ENCODE peak calls at places on chromosome 20, in five cellular contexts. P is mesendoderm, F is IMR-90, W is fibroblast of lung, G is K562. B is an unnamed sample.

GRCh38 chr20:46539113-46539512 is 11.3 kb downstream of the OCSTAMP start:
- DNase-seq in P (peak; percentile 44), F (no peak), W (no peak), G (no peak), B (no peak)

GRCh38 chr20:12748359-12748994 is 260.3 kb upstream of the SPTLC3 start:
- DNase-seq in P (peak; percentile 28), F (no peak), W (no peak), G (no peak), B (no peak)

GRCh38 chr20:53080969-53081871 is 109.1 kb downstream of the TSHZ2 start:
- DNase-seq in P (peak; percentile 8), F (peak; percentile 27), W (peak; percentile 69), G (no peak), B (peak; percentile 32)

GRCh38 chr20:37524859-37525708 is 2.6 kb downstream of the BLCAP start:
- DNase-seq in P (no peak), F (peak; percentile 21), W (no peak), G (no peak), B (no peak)

GRCh38 chr20:40816039-40816352 is 127.0 kb upstream of the MAFB start:
- DNase-seq in P (no peak), F (no peak), W (no peak), G (no peak), B (no peak)

GRCh38 chr20:8389381-8390368 is 257.6 kb downstream of the PLCB1 start:
- DNase-seq in P (peak; percentile 25), F (peak; percentile 59), W (peak; percentile 81), G (peak; percentile 3), B (no peak)

GRCh38 chr20:37315293-37316110 is 26.0 kb downstream of the MANBAL start:
- DNase-seq in P (peak; percentile 67), F (peak; percentile 92), W (peak; percentile 92), G (no peak), B (no peak)

GRCh38 chr20:61929971-61930666 is 135.6 kb downstream of the TAF4 start:
- DNase-seq in P (peak; percentile 19), F (no peak), W (no peak), G (no peak), B (no peak)

GRCh38 chr20:57983082-57983481 is 245.4 kb downstream of the ANKRD60 start:
- DNase-seq in P (no peak), F (no peak), W (no peak), G (no peak), B (no peak)

GRCh38 chr20:14481863-14482262 is 144.5 kb upstream of the FLRT3 start:
- DNase-seq in P (no peak), F (peak; percentile 92), W (peak; percentile 86), G (no peak), B (no peak)

GRCh38 chr20:53917145-53918009 is 153.0 kb downstream of the BCAS1 start:
- DNase-seq in P (peak; percentile 69), F (no peak), W (peak; percentile 42), G (peak; percentile 71), B (peak; percentile 69)

GRCh38 chr20:38649275-38649891 is 47.8 kb downstream of the ARHGAP40 start:
- DNase-seq in P (no peak), F (no peak), W (peak; percentile 23), G (peak; percentile 61), B (no peak)

GRCh38 chr20:35319206-35320197 is 27.3 kb upstream of the FAM83C start:
- DNase-seq in P (peak; percentile 19), F (peak; percentile 89), W (peak; percentile 82), G (no peak), B (no peak)

GRCh38 chr20:1154734-1155133 is 30.0 kb downstream of the TMEM74B start:
- DNase-seq in P (no peak), F (no peak), W (no peak), G (no peak), B (no peak)

GRCh38 chr20:19491241-19491640 is 266.8 kb upstream of the RIN2 start:
- DNase-seq in P (no peak), F (no peak), W (no peak), G (no peak), B (no peak)

GRCh38 chr20:20366896-20367680 is 816 bp upstream of the INSM1 start:
- DNase-seq in P (peak; percentile 39), F (no peak), W (no peak), G (no peak), B (no peak)

GRCh38 chr20:1494436-1494835 is 3.2 kb upstream of the SIRPB2 start:
- DNase-seq in P (no peak), F (no peak), W (no peak), G (no peak), B (no peak)

GRCh38 chr20:875115-875514 is 41.0 kb downstream of the ANGPT4 start:
- DNase-seq in P (no peak), F (no peak), W (no peak), G (no peak), B (no peak)

GRCh38 chr20:43800186-43800585 is 73.4 kb upstream of the GTSF1L start:
- DNase-seq in P (no peak), F (no peak), W (no peak), G (no peak), B (no peak)

GRCh38 chr20:20318318-20319161 is 49.4 kb upstream of the INSM1 start:
- DNase-seq in P (no peak), F (no peak), W (no peak), G (no peak), B (no peak)

GRCh38 chr20:21767739-21768223 is 62.3 kb downstream of the PAX1 start:
- DNase-seq in P (peak; percentile 89), F (no peak), W (no peak), G (peak; percentile 30), B (no peak)

GRCh38 chr20:1685304-1686052 is 27.9 kb upstream of the SIRPG start:
- DNase-seq in P (no peak), F (no peak), W (no peak), G (no peak), B (no peak)

GRCh38 chr20:11117808-11118528 is 444.2 kb upstream of the JAG1 start:
- DNase-seq in P (peak; percentile 14), F (peak; percentile 93), W (peak; percentile 61), G (no peak), B (no peak)

GRCh38 chr20:57429579-57430202 is 38.5 kb downstream of the RBM38 start:
- DNase-seq in P (no peak), F (peak; percentile 63), W (no peak), G (no peak), B (no peak)

GRCh38 chr20:33868042-33868441 is 56.9 kb downstream of the CHMP4B start:
- DNase-seq in P (no peak), F (no peak), W (no peak), G (no peak), B (no peak)

GRCh38 chr20:41587956-41588355 is 30.2 kb downstream of the CHD6 start:
- DNase-seq in P (no peak), F (peak; percentile 69), W (peak; percentile 62), G (no peak), B (no peak)

GRCh38 chr20:49147269-49147668 is 40.9 kb downstream of the STAU1 start:
- DNase-seq in P (no peak), F (no peak), W (no peak), G (no peak), B (no peak)
- H3K36me3 ChIP-seq in P (peaks cover 2% of the 10 kb centered on the region), F (peaks cover 33% of the 10 kb centered on the region), W (peaks cover 4% of the 10 kb centered on the region), G (peaks cover 88% of the 10 kb centered on the region), B (peaks cover 15% of the 10 kb centered on the region)

GRCh38 chr20:24995741-24996448 is 3.3 kb upstream of the APMAP start:
- DNase-seq in P (no peak), F (no peak), W (no peak), G (no peak), B (peak; percentile 16)

GRCh38 chr20:24998631-24999445 is 6.3 kb upstream of the APMAP start:
- DNase-seq in P (no peak), F (peak; percentile 4), W (no peak), G (no peak), B (peak; percentile 14)

GRCh38 chr20:24998121-24998520 is 5.6 kb upstream of the APMAP start:
- DNase-seq in P (no peak), F (no peak), W (no peak), G (no peak), B (no peak)

GRCh38 chr20:24994470-24995368 is 2.2 kb upstream of the APMAP start:
- DNase-seq in P (peak; percentile 80), F (peak; percentile 63), W (peak; percentile 78), G (peak; percentile 77), B (peak; percentile 88)

GRCh38 chr20:24996449-24997195 is 4.1 kb upstream of the APMAP start:
- DNase-seq in P (no peak), F (no peak), W (no peak), G (no peak), B (peak; percentile 11)
- H3K27ac ChIP-seq in P (no peak overlapping the region), F (no peak overlapping the region), W (no peak overlapping the region), G (no peak overlapping the region), B (no peak overlapping the region)

GRCh38 chr20:63651942-63652191 is 1.4 kb downstream of the STMN3 start:
- DNase-seq in P (no peak), F (no peak), W (no peak), G (peak; percentile 29), B (no peak)

GRCh38 chr20:63655249-63655648 is 2.0 kb upstream of the STMN3 start:
- DNase-seq in P (no peak), F (no peak), W (no peak), G (no peak), B (no peak)

GRCh38 chr20:63653041-63653973 is at the start of gene STMN3:
- DNase-seq in P (peak; percentile 97), F (peak; percentile 88), W (peak; percentile 95), G (peak; percentile 87), B (peak; percentile 80)

GRCh38 chr20:63652192-63652980 is 838 bp downstream of the STMN3 start:
- DNase-seq in P (peak; percentile 51), F (no peak), W (no peak), G (peak; percentile 62), B (no peak)

DNA sequence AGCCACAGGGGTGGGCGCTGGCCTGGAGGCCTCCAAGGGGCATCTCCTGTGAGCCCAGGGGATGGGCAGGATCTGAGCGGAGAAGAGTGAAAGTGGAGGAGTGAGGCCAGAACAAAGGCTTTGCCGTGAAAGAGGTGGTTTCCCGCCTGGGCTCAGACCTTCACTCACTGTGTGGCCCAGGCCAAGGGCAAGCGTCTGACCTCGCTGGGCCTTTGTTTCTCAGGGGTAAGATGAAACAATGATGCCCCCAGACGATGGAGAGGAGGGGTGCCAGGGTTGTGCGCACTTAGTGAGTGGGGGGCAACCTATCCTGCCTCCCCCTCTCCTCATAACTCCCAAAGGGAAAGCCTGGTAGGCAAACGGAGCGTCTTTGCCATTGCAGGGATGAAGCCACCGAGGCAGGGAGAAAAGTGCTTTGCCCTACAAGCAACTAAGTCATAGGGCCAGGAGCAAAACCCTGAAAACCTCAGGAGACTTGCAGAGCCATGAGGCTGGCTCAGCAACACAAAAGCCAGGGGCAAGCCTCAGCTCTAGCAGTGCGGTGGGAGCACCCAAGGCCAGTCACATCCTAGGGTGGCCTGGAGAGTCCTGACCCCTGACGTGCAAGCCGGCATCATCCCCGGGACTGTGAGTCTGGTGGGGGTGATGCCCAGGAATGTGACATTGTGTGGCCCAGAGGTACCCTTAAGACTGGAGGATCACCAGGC is 903 bp upstream of the STMN3 start:
- DNase-seq in P (no peak), F (no peak), W (no peak), G (no peak), B (no peak)
- H3K9ac ChIP-seq in P (peak overlapping the region; percentile 85), F (no peak overlapping the region), W (no peak overlapping the region), G (peak overlapping the region; percentile 57), B (no peak overlapping the region)

DNA sequence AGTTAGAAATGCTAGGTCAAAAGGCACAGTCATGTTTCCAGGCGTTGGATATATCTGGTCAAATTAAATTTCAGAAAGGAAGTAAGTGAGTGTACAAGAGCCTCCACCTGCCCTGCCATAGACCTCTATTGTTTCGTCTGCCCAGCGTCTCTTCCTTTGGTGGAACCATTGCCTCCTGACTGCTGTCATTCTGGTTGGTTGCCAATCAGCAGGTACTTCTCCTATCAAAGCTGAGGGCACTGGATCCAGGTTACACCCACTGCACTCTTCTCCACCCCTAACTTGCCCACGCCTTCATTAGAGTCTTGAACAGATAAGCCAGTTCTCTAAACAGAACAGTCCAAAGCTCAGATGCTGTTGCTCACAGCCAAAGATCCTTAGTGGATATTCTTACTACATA is 2.6 kb upstream of the WFDC5 start:
- DNase-seq in P (no peak), F (no peak), W (no peak), G (no peak), B (peak; percentile 78)
- H3K36me3 ChIP-seq in P (no peaks in the 10 kb centered on the region), F (no peaks in the 10 kb centered on the region), W (no peaks in the 10 kb centered on the region), G (no peaks in the 10 kb centered on the region), B (no peaks in the 10 kb centered on the region)